ENCODE peak calls at places on chromosomes 12 and 14, in seven cellular contexts. A is psoas muscle, N is coronary artery, I is H7, D is cardiac fibroblast, Q is astrocyte, T is K562. K is an unnamed sample.

GRCh38 chr12:122460641-122461040 is 38.2 kb upstream of the CLIP1 start:
- DNase-seq in A (no peak), N (no peak), I (no peak), D (no peak), Q (no peak), T (no peak), K (no peak)

GRCh38 chr12:112855375-112855774 is 51.4 kb upstream of the OAS1 start:
- DNase-seq in A (no peak), N (no peak), I (peak; percentile 64), D (no peak), Q (no peak), T (peak; percentile 15), K (no peak)

GRCh38 chr12:94768398-94769039 is 118.2 kb upstream of the TMCC3 start:
- DNase-seq in A (no peak), N (no peak), I (no peak), D (no peak), Q (peak; percentile 9), T (no peak), K (no peak)

GRCh38 chr12:123655420-123655819 is 15.5 kb upstream of the TCTN2 start:
- DNase-seq in A (no peak), N (no peak), I (no peak), D (no peak), Q (no peak), T (no peak), K (no peak)

GRCh38 chr14:91108941-91109611 is 4.8 kb upstream of the DGLUCY start:
- DNase-seq in A (peak; percentile 67), N (no peak), I (no peak), D (peak; percentile 54), Q (no peak), T (no peak), K (no peak)

GRCh38 chr12:118641249-118641648 is 264.9 kb downstream of the SUDS3 start:
- DNase-seq in A (no peak), N (no peak), I (no peak), D (no peak), Q (no peak), T (peak; percentile 44), K (no peak)

GRCh38 chr12:66049538-66050282 is 80.8 kb downstream of the LLPH start:
- DNase-seq in A (no peak), N (no peak), I (no peak), D (no peak), Q (no peak), T (no peak), K (peak; percentile 39)

GRCh38 chr12:78392918-78393317 is 471.7 kb upstream of the SYT1 start:
- DNase-seq in A (no peak), N (no peak), I (no peak), D (peak; percentile 20), Q (peak; percentile 24), T (no peak), K (peak; percentile 62)

GRCh38 chr14:78401866-78402265 is 231.7 kb downstream of the NRXN3 start:
- DNase-seq in A (no peak), N (no peak), I (no peak), D (no peak), Q (peak; percentile 22), T (no peak), K (no peak)

GRCh38 chr12:50549885-50550284 is 45.1 kb downstream of the DIP2B start:
- DNase-seq in A (no peak), N (no peak), I (no peak), D (no peak), Q (no peak), T (no peak), K (no peak)

GRCh38 chr12:57250541-57250940 is 446 bp downstream of the STAC3 start:
- DNase-seq in A (peak; percentile 66), N (no peak), I (no peak), D (no peak), Q (no peak), T (no peak), K (no peak)

GRCh38 chr12:49341777-49342065 is 4.7 kb upstream of the C1QL4 start:
- DNase-seq in A (no peak), N (no peak), I (no peak), D (no peak), Q (no peak), T (no peak), K (no peak)
- H3K4me3 ChIP-seq in A (no peak overlapping the region), N (peak overlapping the region; percentile 64), I (peak overlapping the region; percentile 60), D (peak overlapping the region; percentile 49), Q (no peak overlapping the region), T (peak overlapping the region; percentile 41), K (no peak overlapping the region)

GRCh38 chr12:54246011-54246641 is 33.8 kb downstream of the CBX5 start:
- DNase-seq in A (no peak), N (no peak), I (no peak), D (no peak), Q (no peak), T (no peak), K (no peak)
- H3K4me3 ChIP-seq in A (no peak overlapping the region), N (no peak overlapping the region), I (no peak overlapping the region), D (no peak overlapping the region), Q (no peak overlapping the region), T (no peak overlapping the region), K (no peak overlapping the region)

GRCh38 chr12:56153291-56154065 is 1.1 kb downstream of the MYL6B start:
- DNase-seq in A (no peak), N (no peak), I (no peak), D (no peak), Q (no peak), T (no peak), K (no peak)
- H3K4me3 ChIP-seq in A (peak overlapping the region; percentile 75), N (peak overlapping the region; percentile 71), I (no peak overlapping the region), D (peak overlapping the region; percentile 69), Q (peak overlapping the region; percentile 87), T (peak overlapping the region; percentile 55), K (peak overlapping the region; percentile 60)

GRCh38 chr14:64113279-64113678 is 180.9 kb downstream of the ESR2 start:
- DNase-seq in A (peak; percentile 86), N (no peak), I (no peak), D (no peak), Q (no peak), T (no peak), K (no peak)
- H3K4me3 ChIP-seq in A (peak overlapping the region; percentile 59), N (no peak overlapping the region), I (no peak overlapping the region), D (no peak overlapping the region), Q (no peak overlapping the region), T (no peak overlapping the region), K (no peak overlapping the region)

GRCh38 chr12:6821271-6821673 is 349 bp upstream of the GPR162 start:
- DNase-seq in A (peak; percentile 78), N (no peak), I (no peak), D (peak; percentile 87), Q (peak; percentile 70), T (no peak), K (peak; percentile 80)
- H3K4me3 ChIP-seq in A (peak overlapping the region; percentile 60), N (peak overlapping the region; percentile 78), I (peak overlapping the region; percentile 69), D (peak overlapping the region; percentile 48), Q (peak overlapping the region; percentile 16), T (peak overlapping the region; percentile 28), K (peak overlapping the region; percentile 72)